ENCODE peak calls at places on chromosome 16, in ten cellular contexts. P, T, U, O, G, A, B, Y, Z and C are unnamed samples.

GRCh38 chr16:58485184-58485887 is 14.6 kb upstream of the NDRG4 start:
- DNase-seq in P (no peak), T (no peak), U (no peak), O (no peak), G (no peak), A (no peak), B (no peak), Y (no peak), Z (no peak), C (no peak)

GRCh38 chr16:85607331-85607765 is 5.8 kb upstream of the GSE1 start:
- DNase-seq in P (no peak), T (no peak), U (peak), O (no peak), G (peak), A (no peak), B (no peak), Y (no peak), Z (no peak), C (no peak)

GRCh38 chr16:85996843-85997242 is 97.9 kb downstream of the IRF8 start:
- DNase-seq in P (no peak), T (no peak), U (no peak), O (no peak), G (no peak), A (no peak), B (no peak), Y (no peak), Z (no peak), C (no peak)

GRCh38 chr16:35140293-35140986 is 1681.0 kb downstream of the TP53TG3F start:
- DNase-seq in P (no peak), T (no peak), U (no peak), O (peak), G (no peak), A (no peak), B (no peak), Y (no peak), Z (peak), C (no peak)

GRCh38 chr16:85329059-85329812 is 217.0 kb upstream of the CIBAR2 start:
- DNase-seq in P (peak), T (no peak), U (no peak), O (no peak), G (peak), A (peak), B (peak), Y (no peak), Z (no peak), C (no peak)

GRCh38 chr16:28623172-28623711 is 13.4 kb upstream of the SULT1A1 start:
- DNase-seq in P (no peak), T (peak), U (no peak), O (peak), G (peak), A (no peak), B (peak), Y (peak), Z (peak), C (no peak)

GRCh38 chr16:23182675-23183485 is at the start of gene SCNN1G:
- DNase-seq in P (peak), T (no peak), U (no peak), O (no peak), G (peak), A (peak), B (no peak), Y (peak), Z (no peak), C (no peak)

GRCh38 chr16:714558-715447 is at the start of gene METRN:
- DNase-seq in P (peak), T (peak), U (peak), O (peak), G (peak), A (peak), B (peak), Y (peak), Z (peak), C (peak)

GRCh38 chr16:56691885-56692284 is 9.6 kb downstream of the MT1X start:
- DNase-seq in P (no peak), T (peak), U (no peak), O (peak), G (peak), A (peak), B (no peak), Y (no peak), Z (no peak), C (peak)

GRCh38 chr16:81973737-81974136 is 37.5 kb downstream of the SDR42E1 start:
- DNase-seq in P (no peak), T (no peak), U (no peak), O (no peak), G (no peak), A (no peak), B (no peak), Y (no peak), Z (no peak), C (no peak)

GRCh38 chr16:78142784-78143183 is 43.3 kb downstream of the WWOX start:
- DNase-seq in P (no peak), T (peak), U (no peak), O (no peak), G (no peak), A (no peak), B (peak), Y (no peak), Z (no peak), C (peak)

GRCh38 chr16:2856061-2856670 is 1.8 kb downstream of the PRSS22 start:
- DNase-seq in P (no peak), T (peak), U (no peak), O (peak), G (peak), A (peak), B (no peak), Y (no peak), Z (no peak), C (no peak)

GRCh38 chr16:83068686-83069085 is 441.9 kb downstream of the CDH13 start:
- DNase-seq in P (peak), T (no peak), U (peak), O (no peak), G (no peak), A (no peak), B (peak), Y (no peak), Z (no peak), C (peak)

GRCh38 chr16:77406680-77407079 is 28.2 kb downstream of the ADAMTS18 start:
- DNase-seq in P (no peak), T (peak), U (peak), O (no peak), G (no peak), A (no peak), B (peak), Y (no peak), Z (no peak), C (no peak)

GRCh38 chr16:1771864-1772361 is 570 bp upstream of the NME3 start:
- DNase-seq in P (no peak), T (no peak), U (no peak), O (no peak), G (peak), A (no peak), B (no peak), Y (no peak), Z (no peak), C (no peak)

GRCh38 chr16:188674-189073 is 8.4 kb downstream of the HBQ1 start:
- DNase-seq in P (no peak), T (peak), U (no peak), O (no peak), G (no peak), A (no peak), B (no peak), Y (no peak), Z (no peak), C (no peak)

GRCh38 chr16:88977028-88977844 is at the start of gene CBFA2T3:
- DNase-seq in P (no peak), T (no peak), U (peak), O (peak), G (peak), A (no peak), B (no peak), Y (peak), Z (peak), C (peak)

GRCh38 chr16:84397090-84397489 is 28.8 kb downstream of the ATP2C2 start:
- DNase-seq in P (no peak), T (no peak), U (no peak), O (no peak), G (no peak), A (no peak), B (no peak), Y (no peak), Z (no peak), C (no peak)

GRCh38 chr16:73683804-73684203 is 612.8 kb upstream of the PSMD7 start:
- DNase-seq in P (no peak), T (no peak), U (no peak), O (no peak), G (no peak), A (no peak), B (no peak), Y (no peak), Z (no peak), C (no peak)

GRCh38 chr16:78902291-78902690 is 698.2 kb downstream of the MAF start:
- DNase-seq in P (no peak), T (no peak), U (no peak), O (no peak), G (no peak), A (no peak), B (no peak), Y (no peak), Z (no peak), C (no peak)

GRCh38 chr16:1800703-1801102 is 7.2 kb upstream of the IGFALS start:
- DNase-seq in P (no peak), T (no peak), U (peak), O (no peak), G (no peak), A (no peak), B (no peak), Y (no peak), Z (no peak), C (no peak)

GRCh38 chr16:14003119-14003570 is 68.0 kb upstream of the MRTFB start:
- DNase-seq in P (peak), T (peak), U (peak), O (peak), G (peak), A (peak), B (peak), Y (peak), Z (peak), C (peak)

GRCh38 chr16:50925758-50926357 is 184.0 kb downstream of the CYLD start:
- DNase-seq in P (no peak), T (peak), U (no peak), O (no peak), G (no peak), A (no peak), B (peak), Y (no peak), Z (no peak), C (peak)

GRCh38 chr16:70743791-70744190 is 57.2 kb downstream of the VAC14 start:
- DNase-seq in P (no peak), T (no peak), U (no peak), O (no peak), G (no peak), A (no peak), B (no peak), Y (no peak), Z (no peak), C (no peak)

GRCh38 chr16:50946606-50947005 is 204.5 kb downstream of the SALL1 start:
- DNase-seq in P (no peak), T (no peak), U (no peak), O (no peak), G (no peak), A (no peak), B (no peak), Y (no peak), Z (no peak), C (no peak)

GRCh38 chr16:52976539-52977167 is 76.0 kb downstream of the CHD9NB start:
- DNase-seq in P (no peak), T (peak), U (peak), O (no peak), G (no peak), A (peak), B (peak), Y (no peak), Z (no peak), C (peak)

GRCh38 chr16:24609740-24610420 is 70.5 kb downstream of the RBBP6 start:
- DNase-seq in P (peak), T (no peak), U (peak), O (no peak), G (peak), A (peak), B (peak), Y (peak), Z (peak), C (peak)

GRCh38 chr16:20675488-20676267 is 21.8 kb downstream of the ACSM1 start:
- DNase-seq in P (no peak), T (peak), U (no peak), O (peak), G (peak), A (peak), B (no peak), Y (no peak), Z (no peak), C (peak)

GRCh38 chr16:2189252-2189893 is 7.0 kb downstream of the CASKIN1 start:
- DNase-seq in P (no peak), T (no peak), U (no peak), O (no peak), G (no peak), A (no peak), B (no peak), Y (no peak), Z (no peak), C (no peak)

GRCh38 chr16:4344659-4345438 is 6.3 kb downstream of the PAM16 start:
- DNase-seq in P (no peak), T (no peak), U (no peak), O (no peak), G (no peak), A (no peak), B (peak), Y (no peak), Z (peak), C (no peak)

GRCh38 chr16:84526794-84527485 is 22.5 kb upstream of the MEAK7 start:
- DNase-seq in P (no peak), T (no peak), U (peak), O (no peak), G (no peak), A (peak), B (peak), Y (peak), Z (no peak), C (no peak)

GRCh38 chr16:11599579-11599978 is 12.9 kb upstream of the LITAF start:
- DNase-seq in P (no peak), T (no peak), U (no peak), O (no peak), G (no peak), A (no peak), B (no peak), Y (no peak), Z (no peak), C (no peak)
- H3K4me3 ChIP-seq in P (no peak), T (no peak), U (no peak), O (no peak), G (no peak), A (no peak), B (no peak), Y (no peak), Z (no peak), C (no peak)

GRCh38 chr16:87077750-87078127 is 239.5 kb downstream of the C16orf95 start:
- DNase-seq in P (no peak), T (no peak), U (no peak), O (no peak), G (no peak), A (no peak), B (no peak), Y (no peak), Z (no peak), C (no peak)

GRCh38 chr16:87076331-87076949 is 240.8 kb downstream of the C16orf95 start:
- DNase-seq in P (no peak), T (no peak), U (no peak), O (no peak), G (no peak), A (no peak), B (no peak), Y (no peak), Z (no peak), C (no peak)

GRCh38 chr16:87076950-87077749 is 240.0 kb downstream of the C16orf95 start:
- DNase-seq in P (peak), T (peak), U (peak), O (no peak), G (peak), A (peak), B (peak), Y (peak), Z (no peak), C (peak)

GRCh38 chr16:87074635-87075318 is 242.4 kb downstream of the C16orf95 start:
- DNase-seq in P (no peak), T (no peak), U (no peak), O (no peak), G (peak), A (no peak), B (peak), Y (no peak), Z (no peak), C (no peak)

DNA sequence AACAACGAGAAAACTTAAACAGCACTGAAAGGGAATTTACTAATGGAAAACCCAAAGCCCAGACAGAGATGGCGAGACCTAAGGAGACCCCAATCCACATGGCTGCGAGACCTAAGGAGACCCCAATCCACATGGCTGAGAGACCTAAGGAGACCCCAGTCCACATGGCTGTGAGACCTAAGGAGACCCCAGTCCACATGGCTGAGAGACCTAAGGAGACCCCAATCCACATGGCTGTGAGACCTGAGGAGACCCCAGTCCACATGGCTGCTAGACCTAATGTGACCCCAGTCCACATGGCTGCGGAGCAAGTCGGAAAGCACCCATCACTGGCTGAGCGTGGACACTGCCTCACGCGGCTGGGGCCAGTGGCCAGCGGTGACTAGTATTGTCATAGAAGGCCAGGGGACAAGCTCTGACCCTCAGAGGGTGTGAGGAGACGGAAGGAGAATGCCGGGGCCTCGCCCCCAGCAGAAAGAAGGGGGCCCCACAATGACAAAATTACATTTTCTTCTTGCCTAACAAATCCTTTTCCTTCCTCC is 241.8 kb downstream of the C16orf95 start:
- DNase-seq in P (no peak), T (no peak), U (no peak), O (no peak), G (no peak), A (no peak), B (no peak), Y (no peak), Z (no peak), C (no peak)
- H3K4me3 ChIP-seq in P (no peak), T (no peak), U (no peak), O (no peak), G (no peak), A (no peak), B (no peak), Y (no peak), Z (no peak), C (no peak)

GRCh38 chr16:67154578-67155304 is 3.9 kb upstream of the B3GNT9 start:
- DNase-seq in P (no peak), T (no peak), U (no peak), O (no peak), G (no peak), A (no peak), B (no peak), Y (no peak), Z (no peak), C (no peak)
- H3K4me3 ChIP-seq in P (no peak), T (peak), U (peak), O (no peak), G (peak), A (no peak), B (no peak), Y (no peak), Z (peak), C (no peak)

GRCh38 chr16:75254359-75254837 is 3.0 kb upstream of the BCAR1 start:
- DNase-seq in P (peak), T (peak), U (peak), O (no peak), G (peak), A (peak), B (no peak), Y (peak), Z (no peak), C (peak)
- H3K4me3 ChIP-seq in P (no peak), T (no peak), U (no peak), O (no peak), G (no peak), A (no peak), B (no peak), Y (no peak), Z (no peak), C (no peak)

GRCh38 chr16:67843343-67843765 is 1.2 kb downstream of the THAP11 start:
- DNase-seq in P (no peak), T (peak), U (no peak), O (no peak), G (no peak), A (no peak), B (no peak), Y (no peak), Z (no peak), C (no peak)
- H3K4me3 ChIP-seq in P (peak), T (peak), U (peak), O (no peak), G (peak), A (peak), B (peak), Y (peak), Z (peak), C (peak)

DNA sequence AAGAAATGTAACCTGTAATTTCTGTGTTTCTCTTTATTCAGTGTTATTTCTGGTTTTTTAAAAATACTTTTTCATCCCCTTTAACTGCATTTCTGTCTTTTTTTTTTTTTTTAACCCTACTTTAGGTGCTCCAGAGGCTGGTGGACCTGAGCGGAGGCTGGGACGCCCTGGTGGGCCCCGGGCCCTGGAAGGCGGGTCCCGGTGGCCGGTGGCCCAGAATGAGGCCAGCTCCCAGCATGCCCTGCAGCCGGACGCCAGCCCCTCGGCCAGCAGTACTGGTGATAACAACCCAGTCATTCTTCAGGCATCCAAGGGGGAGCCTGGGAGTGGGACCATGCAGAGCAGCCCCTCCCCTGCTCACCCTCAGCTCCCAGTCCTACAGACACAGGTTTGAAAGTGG is 1.5 kb downstream of the SRCAP start:
- DNase-seq in P (no peak), T (no peak), U (peak), O (no peak), G (no peak), A (peak), B (peak), Y (peak), Z (no peak), C (peak)
- H3K4me3 ChIP-seq in P (no peak), T (peak), U (no peak), O (peak), G (no peak), A (no peak), B (no peak), Y (no peak), Z (no peak), C (peak)